ENCODE peak calls at places on chromosomes 16 and 17, in four cellular contexts. One of them, this sample, is unnamed.

GRCh38 chr17:59278401-59278800 is 53.1 kb upstream of the YPEL2 start:
- DNase-seq in K562: no peak
- DNase-seq in A549: no peak
- DNase-seq in HepG2: no peak
- DNase-seq in this sample: no peak

GRCh38 chr17:55645361-55645760 is 77.3 kb downstream of the TMEM100 start:
- DNase-seq in K562: no peak
- DNase-seq in A549: no peak
- DNase-seq in HepG2: no peak
- DNase-seq in this sample: no peak

GRCh38 chr16:83473109-83473508 is 334.7 kb upstream of the HSBP1 start:
- DNase-seq in HepG2: no peak
- DNase-seq in K562: no peak
- DNase-seq in A549: no peak
- DNase-seq in this sample: no peak

GRCh38 chr17:48954300-48954755 is 9.7 kb upstream of the SNF8 start:
- DNase-seq in K562: peak
- DNase-seq in A549: peak
- DNase-seq in HepG2: peak
- DNase-seq in this sample: peak

GRCh38 chr17:50171371-50172071 is 5.7 kb downstream of the SGCA start:
- DNase-seq in HepG2: no peak
- DNase-seq in K562: no peak
- DNase-seq in A549: no peak
- DNase-seq in this sample: no peak

GRCh38 chr16:79698341-79698753 is 97.8 kb upstream of the MAF start:
- DNase-seq in K562: no peak
- DNase-seq in A549: no peak
- DNase-seq in HepG2: no peak
- DNase-seq in this sample: no peak

GRCh38 chr16:1770328-1771071 is 843 bp downstream of the NME3 start:
- DNase-seq in K562: no peak
- DNase-seq in HepG2: no peak
- DNase-seq in A549: no peak
- DNase-seq in this sample: peak

GRCh38 chr17:19295478-19296200 is 58.5 kb downstream of the EPN2 start:
- DNase-seq in HepG2: no peak
- DNase-seq in A549: no peak
- DNase-seq in K562: no peak
- DNase-seq in this sample: no peak

GRCh38 chr17:57247913-57248312 is 8.4 kb upstream of the MSI2 start:
- DNase-seq in K562: no peak
- DNase-seq in HepG2: no peak
- DNase-seq in A549: no peak
- DNase-seq in this sample: no peak

GRCh38 chr17:81867123-81867951 is 3.8 kb downstream of the ARHGDIA start:
- DNase-seq in A549: no peak
- DNase-seq in HepG2: peak
- DNase-seq in K562: no peak
- DNase-seq in this sample: peak

GRCh38 chr16:57304169-57305061 is 19.9 kb upstream of the PLLP start:
- DNase-seq in K562: no peak
- DNase-seq in HepG2: peak
- DNase-seq in A549: peak
- DNase-seq in this sample: no peak

GRCh38 chr17:4540224-4541040 is 14.8 kb downstream of the MYBBP1A start:
- DNase-seq in A549: no peak
- DNase-seq in K562: peak
- DNase-seq in HepG2: peak
- DNase-seq in this sample: peak

GRCh38 chr16:23900480-23901177 is 64.8 kb downstream of the PRKCB start:
- DNase-seq in A549: no peak
- DNase-seq in K562: peak
- DNase-seq in HepG2: no peak
- DNase-seq in this sample: no peak

GRCh38 chr17:72502940-72503341 is 382.1 kb downstream of the SOX9 start:
- DNase-seq in HepG2: no peak
- DNase-seq in A549: no peak
- DNase-seq in K562: no peak
- DNase-seq in this sample: no peak

GRCh38 chr16:2857451-2858244 is at the start of gene PRSS22:
- DNase-seq in K562: peak
- DNase-seq in A549: no peak
- DNase-seq in HepG2: no peak
- DNase-seq in this sample: peak

GRCh38 chr16:11114366-11115164 is 141.4 kb downstream of the SOCS1 start:
- DNase-seq in HepG2: no peak
- DNase-seq in A549: no peak
- DNase-seq in K562: no peak
- DNase-seq in this sample: no peak

GRCh38 chr16:52561910-52562741 is 15.2 kb upstream of the TOX3 start:
- DNase-seq in K562: no peak
- DNase-seq in A549: no peak
- DNase-seq in HepG2: peak
- DNase-seq in this sample: no peak

GRCh38 chr16:2820836-2821482 is 3.9 kb downstream of the PRSS21 start:
- DNase-seq in K562: no peak
- DNase-seq in HepG2: no peak
- DNase-seq in A549: no peak
- DNase-seq in this sample: no peak

GRCh38 chr17:57939797-57940196 is 15.4 kb downstream of the CUEDC1 start:
- DNase-seq in HepG2: no peak
- DNase-seq in K562: peak
- DNase-seq in A549: no peak
- DNase-seq in this sample: no peak

GRCh38 chr17:3593384-3593783 is 15.8 kb downstream of the TRPV1 start:
- DNase-seq in K562: no peak
- DNase-seq in HepG2: no peak
- DNase-seq in A549: no peak
- DNase-seq in this sample: no peak

GRCh38 chr17:50133028-50133768 is 3.2 kb upstream of the SAMD14 start:
- DNase-seq in HepG2: peak
- DNase-seq in A549: no peak
- DNase-seq in K562: no peak
- DNase-seq in this sample: no peak

GRCh38 chr16:84753412-84754325 is 53.9 kb downstream of the USP10 start:
- DNase-seq in K562: no peak
- DNase-seq in A549: no peak
- DNase-seq in HepG2: no peak
- DNase-seq in this sample: no peak

GRCh38 chr17:10062757-10063385 is 135.5 kb downstream of the GAS7 start:
- DNase-seq in HepG2: no peak
- DNase-seq in A549: no peak
- DNase-seq in K562: no peak
- DNase-seq in this sample: no peak

GRCh38 chr16:56885446-56886162 is 20.6 kb downstream of the SLC12A3 start:
- DNase-seq in A549: no peak
- DNase-seq in HepG2: no peak
- DNase-seq in K562: peak
- DNase-seq in this sample: no peak

GRCh38 chr16:70152578-70153302 is 20.8 kb upstream of the CLEC18C start:
- DNase-seq in K562: peak
- DNase-seq in HepG2: peak
- DNase-seq in A549: peak
- DNase-seq in this sample: no peak

GRCh38 chr16:12296991-12297390 is 320.5 kb downstream of the SNX29 start:
- DNase-seq in A549: no peak
- DNase-seq in K562: no peak
- DNase-seq in HepG2: no peak
- DNase-seq in this sample: no peak

GRCh38 chr16:67964477-67965131 is 3.8 kb downstream of the SLC12A4 start:
- DNase-seq in K562: no peak
- DNase-seq in HepG2: no peak
- DNase-seq in A549: no peak
- DNase-seq in this sample: no peak

GRCh38 chr16:69881141-69881540 is 70.0 kb upstream of the CLEC18A start:
- DNase-seq in HepG2: no peak
- DNase-seq in K562: no peak
- DNase-seq in A549: no peak
- DNase-seq in this sample: no peak

GRCh38 chr16:21162661-21163151 is 4.2 kb downstream of the LDAF1 start:
- DNase-seq in K562: no peak
- DNase-seq in HepG2: no peak
- DNase-seq in A549: no peak
- DNase-seq in this sample: no peak

GRCh38 chr16:49851468-49851787 is 4.5 kb downstream of the ZNF423 start:
- DNase-seq in A549: no peak
- DNase-seq in HepG2: no peak
- DNase-seq in K562: no peak
- DNase-seq in this sample: no peak

DNA sequence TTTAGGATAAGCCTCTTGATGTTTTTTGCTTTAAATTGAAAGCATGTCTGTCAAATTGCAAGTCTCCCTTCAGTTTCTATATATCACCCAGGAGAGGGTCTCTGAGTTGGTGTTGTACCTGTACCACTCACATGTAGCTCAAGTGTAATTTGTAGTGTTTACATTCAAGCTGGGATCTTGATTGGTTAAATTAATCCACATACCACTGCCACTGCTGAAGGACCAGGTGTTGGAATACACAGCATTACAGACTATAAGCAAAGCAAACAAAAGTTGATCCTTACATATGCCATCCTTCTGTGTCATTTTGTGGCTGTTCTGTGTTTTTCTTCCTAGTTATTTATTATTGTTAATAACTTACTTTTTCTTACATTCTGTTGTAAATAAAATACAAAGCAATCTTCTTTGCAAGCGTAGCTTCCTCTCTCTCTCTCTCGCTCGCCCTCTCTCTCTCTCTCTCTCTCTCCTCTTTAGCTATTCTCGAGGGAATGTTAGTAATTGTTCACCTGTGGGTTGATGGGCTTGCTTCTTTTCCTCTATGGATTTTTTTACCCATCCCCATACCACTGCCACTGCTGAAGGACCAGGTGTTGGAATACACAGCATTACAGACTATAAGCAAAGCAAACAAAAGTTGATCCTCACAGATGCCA is 20.8 kb upstream of the NOL11 start:
- DNase-seq in K562: no peak
- DNase-seq in HepG2: no peak
- DNase-seq in A549: no peak
- DNase-seq in this sample: no peak
- TF ChIP-seq HMGXB4 in K562: no peak
- TF ChIP-seq HMGXB4 in HepG2: no peak
- TF ChIP-seq HMGXB4 in A549: no peak
- TF ChIP-seq HMGXB4 in this sample: no peak

GRCh38 chr17:35766489-35766877 is 5.8 kb downstream of the C17orf50 start:
- DNase-seq in HepG2: no peak
- DNase-seq in K562: no peak
- DNase-seq in A549: no peak
- DNase-seq in this sample: no peak

GRCh38 chr17:35765086-35765710 is 4.5 kb downstream of the C17orf50 start:
- DNase-seq in K562: no peak
- DNase-seq in A549: no peak
- DNase-seq in HepG2: no peak
- DNase-seq in this sample: no peak

GRCh38 chr17:35766903-35767510 is 6.3 kb downstream of the C17orf50 start:
- DNase-seq in K562: no peak
- DNase-seq in A549: peak
- DNase-seq in HepG2: no peak
- DNase-seq in this sample: no peak

GRCh38 chr17:35764123-35764991 is 3.7 kb downstream of the C17orf50 start:
- DNase-seq in K562: peak
- DNase-seq in HepG2: peak
- DNase-seq in A549: peak
- DNase-seq in this sample: peak

GRCh38 chr17:35765731-35766488 is 5.2 kb downstream of the C17orf50 start:
- DNase-seq in A549: no peak
- DNase-seq in HepG2: no peak
- DNase-seq in K562: no peak
- DNase-seq in this sample: no peak
- TF ChIP-seq HMGXB4 in A549: no peak
- TF ChIP-seq HMGXB4 in HepG2: no peak
- TF ChIP-seq HMGXB4 in K562: no peak
- TF ChIP-seq HMGXB4 in this sample: no peak

GRCh38 chr17:18185832-18186231 is 2.2 kb downstream of the ALKBH5 start:
- DNase-seq in K562: peak
- DNase-seq in HepG2: no peak
- DNase-seq in A549: no peak
- DNase-seq in this sample: no peak

GRCh38 chr17:18186271-18186982 is 2.8 kb downstream of the ALKBH5 start:
- DNase-seq in A549: no peak
- DNase-seq in HepG2: no peak
- DNase-seq in K562: peak
- DNase-seq in this sample: no peak

GRCh38 chr17:18190629-18191028 is 7.0 kb downstream of the ALKBH5 start:
- DNase-seq in K562: no peak
- DNase-seq in A549: no peak
- DNase-seq in HepG2: no peak
- DNase-seq in this sample: no peak

GRCh38 chr17:18187226-18187625 is 3.6 kb downstream of the ALKBH5 start:
- DNase-seq in K562: no peak
- DNase-seq in A549: no peak
- DNase-seq in HepG2: peak
- DNase-seq in this sample: no peak

GRCh38 chr17:18187816-18188761 is 4.5 kb downstream of the ALKBH5 start:
- DNase-seq in HepG2: no peak
- DNase-seq in A549: no peak
- DNase-seq in K562: no peak
- DNase-seq in this sample: no peak
- TF ChIP-seq HMGXB4 in HepG2: no peak
- TF ChIP-seq HMGXB4 in A549: no peak
- TF ChIP-seq HMGXB4 in K562: no peak
- TF ChIP-seq HMGXB4 in this sample: no peak

DNA sequence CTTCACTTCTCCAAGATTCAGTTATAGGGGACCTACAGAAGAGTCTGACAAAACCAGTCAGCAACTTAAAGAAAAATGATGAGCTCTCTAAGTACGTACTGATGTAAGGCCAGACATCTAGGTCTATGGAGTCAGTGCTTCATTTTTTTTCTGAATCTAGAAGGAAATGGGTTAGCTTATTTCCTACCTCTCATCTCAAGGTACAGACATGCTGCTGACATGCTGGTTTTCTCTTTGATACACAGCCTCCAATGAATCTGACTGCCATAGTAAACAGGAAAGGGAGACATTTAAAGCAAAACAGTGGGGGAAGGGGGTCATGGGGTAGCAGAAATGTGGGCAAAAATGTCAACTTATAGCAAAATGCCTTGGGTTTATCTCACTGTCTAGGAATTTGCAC is 16.4 kb downstream of the CDR2 start:
- DNase-seq in A549: no peak
- DNase-seq in HepG2: no peak
- DNase-seq in K562: no peak
- DNase-seq in this sample: no peak
- TF ChIP-seq HMGXB4 in A549: no peak
- TF ChIP-seq HMGXB4 in HepG2: no peak
- TF ChIP-seq HMGXB4 in K562: no peak
- TF ChIP-seq HMGXB4 in this sample: no peak